ENCODE peak calls at places on chromosomes 6 and 20, in five cellular contexts. W is neuronal stem cell, A is H9, R is mesenchymal stem cell, Q is H1. O is an unnamed sample.

GRCh38 chr20:46293084-46293483 is 15.2 kb downstream of the CDH22 start:
- DNase-seq in Q (no peak), A (no peak), R (peak), W (peak), O (peak)

GRCh38 chr20:542777-543368 is 717 bp downstream of the CSNK2A1 start:
- DNase-seq in W (no peak), Q (no peak), R (no peak), A (no peak), O (peak)

GRCh38 chr20:18705490-18705889 is 108.1 kb upstream of the SCP2D1 start:
- DNase-seq in W (no peak), R (peak), Q (no peak), A (no peak), O (peak)

GRCh38 chr20:59455392-59456341 is 148.7 kb upstream of the PHACTR3 start:
- DNase-seq in R (no peak), W (peak), A (no peak), Q (no peak), O (no peak)

GRCh38 chr20:24465168-24465567 is 4.3 kb upstream of the SYNDIG1 start:
- DNase-seq in A (no peak), R (no peak), W (no peak), Q (no peak), O (no peak)

GRCh38 chr6:41723178-41723935 is 12.1 kb downstream of the TFEB start:
- DNase-seq in Q (no peak), A (peak), R (peak), W (no peak), O (peak)

GRCh38 chr6:129370268-129370916 is 339.6 kb downstream of the ARHGAP18 start:
- DNase-seq in R (peak), Q (peak), A (peak), W (peak), O (peak)

GRCh38 chr6:20028143-20028542 is 184.1 kb downstream of the MBOAT1 start:
- DNase-seq in R (no peak), W (no peak), Q (no peak), A (peak), O (no peak)

GRCh38 chr6:140897804-140898573 is 1234.7 kb upstream of the GJE1 start:
- DNase-seq in W (no peak), A (no peak), Q (no peak), R (no peak), O (no peak)

GRCh38 chr20:24957326-24957996 is 8.4 kb downstream of the CST7 start:
- DNase-seq in W (no peak), Q (no peak), R (no peak), A (peak), O (no peak)

GRCh38 chr6:144581807-144582537 is 296.8 kb downstream of the UTRN start:
- DNase-seq in Q (no peak), W (peak), A (peak), R (peak), O (no peak)

GRCh38 chr20:22604815-22605214 is 20.4 kb upstream of the FOXA2 start:
- DNase-seq in R (no peak), A (no peak), Q (no peak), W (no peak), O (no peak)

GRCh38 chr6:117481278-117481925 is 1.1 kb upstream of the DCBLD1 start:
- DNase-seq in Q (no peak), W (no peak), A (peak), R (no peak), O (no peak)

GRCh38 chr20:2809690-2810089 is 5.1 kb upstream of the C20orf141 start:
- DNase-seq in Q (no peak), A (no peak), R (no peak), W (no peak), O (peak)

GRCh38 chr6:155495011-155495768 is 39.6 kb upstream of the NOX3 start:
- DNase-seq in W (peak), Q (peak), A (peak), R (peak), O (no peak)

GRCh38 chr20:53736757-53737403 is 143.2 kb upstream of the ZNF217 start:
- DNase-seq in Q (no peak), W (no peak), A (no peak), R (peak), O (no peak)

GRCh38 chr20:50652702-50653294 is 38.5 kb downstream of the RIPOR3 start:
- DNase-seq in Q (no peak), W (no peak), A (no peak), R (peak), O (no peak)

GRCh38 chr6:143823463-143824006 is 19.6 kb upstream of the LTV1 start:
- DNase-seq in Q (no peak), W (no peak), R (no peak), A (no peak), O (no peak)

GRCh38 chr6:16770701-16771569 is 9.7 kb upstream of the ATXN1 start:
- DNase-seq in R (peak), A (peak), Q (peak), W (peak), O (peak)

GRCh38 chr6:149648148-149649145 is at the start of gene KATNA1:
- DNase-seq in Q (peak), W (peak), A (peak), R (peak), O (peak)

GRCh38 chr20:60203451-60203850 is 245.2 kb downstream of the CDH26 start:
- DNase-seq in R (no peak), A (no peak), Q (no peak), W (no peak), O (no peak)

GRCh38 chr20:16801919-16802651 is 53.9 kb downstream of the OTOR start:
- DNase-seq in W (peak), Q (peak), A (peak), R (peak), O (peak)

GRCh38 chr20:34967421-34967820 is 11.8 kb downstream of the MYH7B start:
- DNase-seq in A (no peak), W (no peak), Q (no peak), R (no peak), O (no peak)

GRCh38 chr20:62129731-62130531 is 7.7 kb downstream of the LSM14B start:
- DNase-seq in Q (no peak), A (no peak), W (no peak), R (no peak), O (no peak)

GRCh38 chr6:130409394-130410095 is 43.7 kb downstream of the TMEM200A start:
- DNase-seq in A (no peak), W (no peak), R (no peak), Q (no peak), O (no peak)

DNA sequence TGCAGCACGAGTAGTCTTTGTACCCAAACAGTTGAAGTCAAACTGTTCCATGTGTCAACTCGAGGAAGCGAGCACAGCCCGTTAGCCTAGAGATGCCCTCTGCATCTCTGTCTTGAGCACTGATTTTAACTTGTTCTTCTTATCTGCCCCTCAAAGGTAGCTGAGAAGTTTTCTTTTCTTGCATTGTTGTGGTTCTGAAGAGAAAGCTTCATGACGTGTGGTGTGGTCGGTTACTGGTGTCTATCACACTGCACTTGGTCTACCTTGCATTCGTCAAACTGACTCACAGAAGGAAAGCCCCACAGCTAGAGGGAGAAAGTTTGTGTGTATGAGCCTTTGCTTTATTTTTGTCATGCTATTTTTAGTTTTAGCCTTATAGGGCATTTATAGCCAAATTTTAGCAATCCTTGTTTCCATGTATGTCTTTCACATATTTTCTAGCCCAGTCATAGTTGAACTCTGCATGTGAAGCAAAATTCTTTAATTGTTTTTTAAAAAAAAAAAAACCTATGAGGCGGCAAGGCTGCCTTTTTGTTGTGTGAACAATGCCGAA is 115.1 kb downstream of the JAG1 start:
- DNase-seq in W (no peak), Q (no peak), A (no peak), R (peak), O (no peak)
- H2AK5ac ChIP-seq in W (no peak), Q (no peak), A (no peak), R (peak), O (no peak)

GRCh38 chr20:4335722-4336121 is 320.4 kb upstream of the RNF24 start:
- DNase-seq in Q (no peak), W (no peak), A (no peak), R (no peak), O (no peak)
- H2BK12ac ChIP-seq in Q (no peak), W (no peak), A (no peak), R (no peak), O (no peak)

DNA sequence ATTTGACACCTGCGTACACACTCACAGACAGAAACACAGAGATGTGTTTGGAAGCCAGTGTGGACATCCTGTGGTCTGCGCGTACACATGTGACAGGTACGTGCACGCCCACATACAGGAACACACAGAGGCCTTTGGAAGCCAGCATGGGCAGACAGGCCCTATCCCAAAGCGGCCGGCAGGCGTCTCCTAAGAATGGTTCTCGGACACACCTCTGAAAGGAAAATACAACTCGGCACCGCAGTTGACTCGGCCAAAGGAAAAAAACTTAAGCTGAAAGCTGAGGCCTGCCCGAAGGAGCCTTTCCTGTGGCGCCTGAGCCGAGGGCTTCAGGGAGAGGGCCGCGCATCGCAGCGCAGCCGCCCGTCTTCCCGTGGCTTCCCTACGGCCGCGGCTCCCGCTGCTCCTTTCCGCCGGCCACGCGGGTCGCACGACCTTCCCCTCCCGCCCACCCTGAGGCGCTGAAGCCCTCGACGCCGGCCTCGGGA is 1.4 kb upstream of the CEP43 start:
- DNase-seq in R (peak), W (peak), Q (no peak), A (peak), O (peak)
- H3K4ac ChIP-seq in R (no peak), W (no peak), Q (no peak), A (no peak), O (no peak)

GRCh38 chr20:20606881-20607280 is 105.6 kb downstream of the RALGAPA2 start:
- DNase-seq in Q (no peak), R (no peak), A (no peak), W (no peak), O (no peak)
- H2AK5ac ChIP-seq in Q (no peak), R (no peak), A (no peak), W (no peak), O (no peak)

GRCh38 chr6:89817481-89817880 is 2.1 kb downstream of the MDN1 start:
- DNase-seq in Q (peak), A (peak), R (no peak), W (no peak), O (no peak)

GRCh38 chr6:89818977-89819335 is 638 bp downstream of the MDN1 start:
- DNase-seq in Q (no peak), R (peak), A (no peak), W (peak), O (peak)

GRCh38 chr6:89819336-89820130 is at the start of gene MDN1:
- DNase-seq in A (peak), Q (peak), W (peak), R (peak), O (peak)
- H2BK12ac ChIP-seq in A (no peak), Q (peak), W (no peak), R (no peak), O (no peak)

GRCh38 chr20:52518735-52519134 is 327.2 kb upstream of the ZFP64 start:
- DNase-seq in R (no peak), Q (no peak), W (no peak), A (no peak), O (no peak)
- H3K4ac ChIP-seq in R (no peak), Q (no peak), W (no peak), A (no peak), O (no peak)

DNA sequence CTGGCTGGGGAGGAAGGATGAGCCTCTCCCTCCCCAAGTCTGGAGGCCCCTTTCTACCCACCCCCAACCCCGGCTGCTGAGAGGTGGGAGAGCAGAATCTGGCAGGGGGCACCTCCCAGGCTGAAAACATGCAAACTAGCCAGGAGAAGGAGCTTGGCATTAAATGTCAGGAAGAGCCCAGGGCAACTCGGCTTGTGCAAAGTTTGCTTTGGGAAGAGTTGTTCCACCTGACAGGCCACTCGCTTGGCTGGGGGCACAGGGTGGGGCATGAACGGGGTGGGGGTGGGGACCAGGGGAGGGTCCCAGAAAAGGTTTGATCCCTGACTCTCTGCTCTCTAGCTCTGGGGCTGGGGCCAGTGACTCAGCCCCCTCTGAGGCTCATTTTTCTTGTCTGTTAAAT is 3.0 kb downstream of the SPDEF start:
- DNase-seq in A (no peak), Q (no peak), R (no peak), W (no peak), O (no peak)
- H2AK5ac ChIP-seq in A (no peak), Q (no peak), R (no peak), W (peak), O (no peak)